ENCODE peak calls at places on chromosomes 5 and 9, in six cellular contexts. L, N, U, S, C and R are unnamed samples.

GRCh38 chr5:97764700-97765099 is 581.7 kb upstream of the RIOK2 start:
- DNase-seq in L (peak; percentile 94), N (no peak), U (no peak), S (no peak), C (no peak), R (no peak)

GRCh38 chr9:69222953-69223352 is 48.9 kb downstream of the TJP2 start:
- DNase-seq in L (no peak), N (no peak), U (no peak), S (no peak), C (no peak), R (no peak)

GRCh38 chr5:142290574-142291299 is 34.1 kb downstream of the SPRY4 start:
- DNase-seq in L (peak; percentile 20), N (no peak), U (peak; percentile 36), S (no peak), C (no peak), R (no peak)

GRCh38 chr5:115979628-115980041 is 17.4 kb downstream of the LVRN start:
- DNase-seq in L (peak; percentile 90), N (no peak), U (no peak), S (no peak), C (no peak), R (no peak)

GRCh38 chr5:150540042-150540441 is 32.1 kb downstream of the NDST1 start:
- DNase-seq in L (no peak), N (no peak), U (no peak), S (no peak), C (no peak), R (no peak)

GRCh38 chr5:80186634-80187033 is 69.2 kb downstream of the SERINC5 start:
- DNase-seq in L (no peak), N (no peak), U (no peak), S (no peak), C (peak; percentile 77), R (no peak)

GRCh38 chr9:100575765-100576368 is 2.0 kb upstream of the CAVIN4 start:
- DNase-seq in L (peak; percentile 73), N (no peak), U (no peak), S (no peak), C (no peak), R (no peak)

GRCh38 chr9:22645893-22646292 is 199.3 kb downstream of the DMRTA1 start:
- DNase-seq in L (peak; percentile 16), N (no peak), U (no peak), S (no peak), C (no peak), R (no peak)

GRCh38 chr5:181052526-181052927 is 12.5 kb downstream of the BTNL9 start:
- DNase-seq in L (no peak), N (no peak), U (no peak), S (peak; percentile 49), C (no peak), R (no peak)

GRCh38 chr9:108186996-108187395 is 668.8 kb downstream of the ACTL7B start:
- DNase-seq in L (peak; percentile 72), N (peak; percentile 91), U (no peak), S (no peak), C (no peak), R (peak; percentile 81)

GRCh38 chr5:112310746-112311145 is 108.3 kb downstream of the EPB41L4A start:
- DNase-seq in L (no peak), N (no peak), U (no peak), S (no peak), C (no peak), R (no peak)

GRCh38 chr5:171624396-171624795 is 161.2 kb upstream of the SMIM23 start:
- DNase-seq in L (no peak), N (no peak), U (no peak), S (no peak), C (no peak), R (peak; percentile 38)

GRCh38 chr5:80967500-80968181 is 7.5 kb downstream of the RASGRF2 start:
- DNase-seq in L (peak; percentile 93), N (no peak), U (no peak), S (no peak), C (no peak), R (peak; percentile 81)

GRCh38 chr9:98182889-98183599 is 9.4 kb downstream of the CORO2A start:
- DNase-seq in L (no peak), N (no peak), U (no peak), S (no peak), C (no peak), R (no peak)

GRCh38 chr5:84603557-84604185 is 219.0 kb upstream of the EDIL3 start:
- DNase-seq in L (peak; percentile 88), N (no peak), U (no peak), S (no peak), C (no peak), R (no peak)

GRCh38 chr9:136981588-136982231 is 1.1 kb upstream of the LCNL1 start:
- DNase-seq in L (no peak), N (no peak), U (no peak), S (no peak), C (no peak), R (no peak)

DNA sequence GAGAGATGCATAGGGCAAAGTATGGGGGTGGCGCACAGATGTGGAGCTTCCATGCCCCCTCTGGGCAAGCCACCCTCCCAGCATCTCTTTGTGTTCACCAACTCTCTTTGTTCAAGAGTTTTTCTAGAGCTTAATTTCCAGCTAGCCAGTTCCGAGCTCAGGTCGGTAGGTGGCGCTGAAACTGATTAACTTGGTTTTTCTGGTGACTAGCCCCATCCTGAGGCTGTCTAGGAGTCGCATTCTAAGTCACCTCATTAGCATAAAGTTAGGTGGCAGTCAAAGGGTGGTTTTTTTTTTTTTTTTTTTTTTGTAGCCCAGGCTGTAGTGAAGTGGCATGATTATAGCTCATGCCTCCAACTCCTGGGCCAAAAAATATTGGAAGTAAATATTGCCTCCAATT is 476.4 kb downstream of the KDM4C start:
- DNase-seq in L (peak; percentile 22), N (no peak), U (peak; percentile 68), S (peak; percentile 48), C (no peak), R (no peak)
- TF ChIP-seq CTCF in L (peak; percentile 61), N (peak; percentile 23), U (peak; percentile 66), S (peak; percentile 31), C (peak; percentile 30), R (no peak)

DNA sequence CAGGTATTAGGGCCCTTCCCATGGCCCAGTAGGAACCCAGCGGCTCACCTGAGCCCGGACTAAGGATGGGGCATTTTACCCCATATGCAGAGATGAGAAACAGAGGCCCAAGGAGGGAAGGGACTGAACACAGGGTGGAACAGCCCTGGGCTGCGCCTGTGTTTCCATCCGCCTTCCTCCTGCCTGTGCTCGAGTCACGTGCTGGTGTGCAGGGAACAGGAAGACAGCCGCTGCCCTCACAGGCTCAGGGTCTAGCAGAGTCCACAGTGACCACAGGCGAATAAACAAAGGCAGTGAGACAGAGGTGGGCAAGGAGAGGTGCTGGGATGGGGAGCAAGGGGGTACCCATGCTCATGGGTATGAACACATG is 129.4 kb downstream of the C9orf50 start:
- DNase-seq in L (no peak), N (no peak), U (no peak), S (no peak), C (peak; percentile 83), R (peak; percentile 93)
- H3K4me1 ChIP-seq in L (peaks cover 56% of the 10 kb centered on the region), N (peaks cover 98% of the 10 kb centered on the region), U (peaks cover 36% of the 10 kb centered on the region), S (peaks cover 60% of the 10 kb centered on the region), C (peaks cover 80% of the 10 kb centered on the region), R (peaks cover 95% of the 10 kb centered on the region)

GRCh38 chr5:154157483-154158378 is 32.8 kb upstream of the GALNT10 start:
- DNase-seq in L (no peak), N (no peak), U (peak; percentile 44), S (peak; percentile 11), C (no peak), R (no peak)
- TF ChIP-seq CTCF in L (no peak), N (peak; percentile 23), U (peak; percentile 77), S (peak; percentile 63), C (peak; percentile 35), R (no peak)

DNA sequence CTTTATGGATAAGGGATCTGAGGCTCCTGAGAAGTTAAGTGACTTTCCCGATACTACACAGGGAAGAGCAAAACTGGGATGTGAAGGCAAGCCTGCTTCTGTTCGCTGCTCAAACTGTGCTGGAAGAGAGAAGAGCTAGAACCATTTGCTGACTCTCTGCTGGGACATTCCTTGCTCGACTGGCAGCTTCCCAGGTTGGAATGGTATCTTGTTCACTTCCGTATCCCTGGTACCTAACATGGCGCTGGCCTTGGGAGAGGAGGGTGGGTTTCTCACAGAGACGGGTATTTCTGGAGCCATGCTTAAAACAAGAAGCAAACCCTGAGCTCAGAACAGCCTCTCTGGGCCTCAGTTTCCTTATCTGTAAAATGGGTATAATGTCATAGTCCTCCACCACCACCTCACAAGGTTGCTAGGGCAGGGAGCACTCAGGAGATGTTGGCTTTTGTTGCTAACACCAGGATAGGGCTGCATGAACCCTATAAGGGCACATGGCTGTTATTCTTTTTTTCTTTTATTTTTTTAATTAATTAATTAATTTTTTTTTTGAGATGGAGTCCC is 68.0 kb upstream of the STXBP1 start:
- DNase-seq in L (no peak), N (no peak), U (no peak), S (no peak), C (no peak), R (no peak)
- H3K4me1 ChIP-seq in L (peaks cover 68% of the 10 kb centered on the region), N (peaks cover 84% of the 10 kb centered on the region), U (peaks cover 15% of the 10 kb centered on the region), S (peaks cover 33% of the 10 kb centered on the region), C (peaks cover 99% of the 10 kb centered on the region), R (peaks cover 86% of the 10 kb centered on the region)

DNA sequence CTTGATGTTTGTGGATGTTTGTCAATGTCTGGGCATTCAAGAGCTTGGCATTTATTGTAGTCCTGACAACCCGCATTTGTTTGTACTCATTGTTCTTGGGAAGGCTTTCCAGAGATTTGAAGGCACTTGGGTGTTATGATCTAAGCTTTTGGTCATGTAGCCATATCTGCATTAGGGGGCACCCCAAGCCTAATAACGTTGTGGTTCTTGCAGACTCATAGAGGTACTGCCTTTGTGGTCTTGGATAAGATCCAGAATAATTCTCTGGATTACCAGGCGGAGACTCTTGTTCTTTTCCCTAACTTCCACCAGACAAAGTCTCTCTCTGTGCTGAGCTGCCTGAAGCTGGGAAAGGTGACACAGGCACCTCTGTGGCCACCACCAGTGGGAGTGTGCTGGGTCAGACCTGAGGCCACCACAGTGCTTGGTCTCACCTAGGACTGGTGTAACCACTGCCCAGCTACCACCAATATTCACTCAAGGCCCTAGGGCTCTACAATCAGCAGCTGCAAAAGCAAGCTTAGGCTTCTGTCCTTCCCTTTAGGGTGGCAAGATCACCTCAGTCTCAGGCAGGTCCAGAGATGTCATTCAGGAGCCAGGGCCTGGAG is 144.4 kb upstream of the TAS2R1 start:
- DNase-seq in L (peak; percentile 84), N (no peak), U (peak; percentile 15), S (peak; percentile 47), C (no peak), R (no peak)
- TF ChIP-seq CTCF in L (peak; percentile 63), N (no peak), U (peak; percentile 25), S (no peak), C (no peak), R (no peak)

DNA sequence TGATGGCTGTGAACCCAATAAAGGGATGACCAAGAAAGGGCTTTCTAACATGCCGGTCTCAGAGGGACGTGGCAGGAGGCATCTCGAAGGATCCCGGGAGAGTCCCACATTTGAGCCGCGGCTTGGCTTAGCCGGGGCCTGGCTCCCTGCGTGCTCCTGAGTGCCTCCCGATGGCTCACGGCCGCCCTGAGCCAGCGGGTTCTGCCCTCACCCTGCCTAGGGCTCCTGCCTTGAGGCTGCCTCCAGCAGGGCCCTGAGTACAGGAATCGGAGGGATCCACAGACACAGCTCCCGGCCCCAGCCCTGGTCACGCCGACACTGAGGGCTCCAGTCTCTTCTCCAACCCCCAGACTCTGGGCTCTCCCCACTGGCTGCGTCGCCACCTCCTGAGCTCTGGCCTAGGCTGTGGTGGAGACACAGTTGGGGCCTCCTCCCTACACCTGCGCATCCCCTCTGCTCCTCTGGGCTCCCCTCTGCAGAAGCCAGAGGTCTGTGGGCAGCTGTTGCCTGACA is 44.1 kb upstream of the RXRA start:
- DNase-seq in L (no peak), N (no peak), U (no peak), S (no peak), C (no peak), R (no peak)
- H3K4me1 ChIP-seq in L (peaks cover 6% of the 10 kb centered on the region), N (peaks cover 29% of the 10 kb centered on the region), U (no peaks in the 10 kb centered on the region), S (no peaks in the 10 kb centered on the region), C (no peaks in the 10 kb centered on the region), R (no peaks in the 10 kb centered on the region)